ENCODE peak calls at places on chromosomes 6 and 20, in ten cellular contexts. T is pancreas; E is left ventricle myocardium superior; Q is mucosa of descending colon; Z is Panc1; C is CD4-positive, alpha-beta T cell; Y is central memory CD8-positive, alpha-beta T cell; H is heart right ventricle; O is activated CD8-positive, alpha-beta memory T cell treated with anti-CD3 and anti-CD28 coated beads, Interleukin-2, amount 10 ng/mL, durations not matched to agents 7 days and 5 days; I is left cardiac atrium. F is an unnamed sample.

GRCh38 chr20:51486197-51487005 is 56.1 kb downstream of the NFATC2 start:
- ATAC-seq in T (no peak), E (no peak), Q (no peak), Z (no peak), C (no peak), Y (no peak), H (no peak), O (no peak), I (no peak), F (peak)

GRCh38 chr6:30480536-30481156 is 8.7 kb upstream of the HLA-E start:
- ATAC-seq in T (peak), E (no peak), Q (peak), Z (peak), C (peak), Y (peak), H (no peak), O (peak), I (no peak), F (no peak)

GRCh38 chr20:37757550-37757949 is 63.7 kb downstream of the CTNNBL1 start:
- ATAC-seq in T (no peak), E (peak), Q (no peak), Z (no peak), C (no peak), Y (no peak), H (no peak), O (no peak), I (no peak), F (peak)

GRCh38 chr6:85685713-85686112 is 43.0 kb upstream of the SYNCRIP start:
- ATAC-seq in T (no peak), E (no peak), Q (no peak), Z (no peak), C (no peak), Y (no peak), H (no peak), O (peak), I (no peak), F (no peak)

GRCh38 chr20:19291024-19291817 is 78.8 kb downstream of the SLC24A3 start:
- ATAC-seq in T (no peak), E (no peak), Q (no peak), Z (no peak), C (no peak), Y (no peak), H (no peak), O (no peak), I (peak), F (no peak)

GRCh38 chr6:53335224-53335994 is 13.3 kb downstream of the ELOVL5 start:
- ATAC-seq in T (peak), E (peak), Q (peak), Z (no peak), C (peak), Y (peak), H (peak), O (peak), I (peak), F (no peak)

GRCh38 chr6:46963039-46963438 is 41.3 kb upstream of the ADGRF5 start:
- ATAC-seq in T (no peak), E (no peak), Q (no peak), Z (no peak), C (no peak), Y (no peak), H (no peak), O (no peak), I (no peak), F (no peak)

GRCh38 chr6:30363459-30363858 is 18.5 kb downstream of the RPP21 start:
- ATAC-seq in T (no peak), E (no peak), Q (no peak), Z (no peak), C (no peak), Y (no peak), H (no peak), O (no peak), I (no peak), F (no peak)

GRCh38 chr6:95091823-95092436 is 485.4 kb upstream of the MANEA start:
- ATAC-seq in T (peak), E (peak), Q (peak), Z (peak), C (no peak), Y (no peak), H (no peak), O (no peak), I (peak), F (peak)

GRCh38 chr20:35490736-35491181 is 35.4 kb downstream of the CEP250 start:
- ATAC-seq in T (peak), E (peak), Q (peak), Z (no peak), C (peak), Y (peak), H (peak), O (peak), I (peak), F (no peak)

GRCh38 chr20:59772931-59773913 is 160.2 kb downstream of the SYCP2 start:
- ATAC-seq in T (no peak), E (no peak), Q (peak), Z (no peak), C (no peak), Y (no peak), H (no peak), O (no peak), I (no peak), F (no peak)

GRCh38 chr6:4936681-4937041 is 67.2 kb downstream of the RPP40 start:
- ATAC-seq in T (peak), E (peak), Q (peak), Z (no peak), C (no peak), Y (no peak), H (no peak), O (peak), I (no peak), F (peak)

GRCh38 chr6:151299009-151299408 is 59.2 kb downstream of the AKAP12 start:
- ATAC-seq in T (no peak), E (no peak), Q (no peak), Z (peak), C (no peak), Y (no peak), H (no peak), O (no peak), I (no peak), F (no peak)

GRCh38 chr6:14727494-14728395 is 518.1 kb upstream of the JARID2 start:
- ATAC-seq in T (peak), E (peak), Q (peak), Z (no peak), C (no peak), Y (no peak), H (peak), O (no peak), I (peak), F (no peak)

GRCh38 chr6:6516643-6517042 is 71.9 kb upstream of the LY86 start:
- ATAC-seq in T (no peak), E (peak), Q (no peak), Z (no peak), C (no peak), Y (no peak), H (no peak), O (peak), I (peak), F (no peak)

GRCh38 chr6:2866183-2866846 is 24.7 kb upstream of the SERPINB1 start:
- ATAC-seq in T (peak), E (no peak), Q (peak), Z (peak), C (no peak), Y (no peak), H (no peak), O (no peak), I (peak), F (no peak)

GRCh38 chr6:14313220-14313619 is 195.6 kb downstream of the CD83 start:
- ATAC-seq in T (no peak), E (no peak), Q (no peak), Z (no peak), C (no peak), Y (no peak), H (no peak), O (no peak), I (no peak), F (no peak)

F was measured in SK-N-SH treated with all-trans-retinoic acid at 6 μM for 48 hours.